ENCODE peak calls at places on chromosomes 2 and 18, in six cellular contexts. O, W, K, I, L and V are unnamed samples.

GRCh38 chr2:230128943-230129342 is 60.2 kb upstream of the SLC16A14 start:
- DNase-seq in O (no peak), W (no peak), K (peak), I (no peak), L (no peak), V (no peak)

GRCh38 chr2:30398084-30398483 is 49.0 kb upstream of the LCLAT1 start:
- DNase-seq in O (no peak), W (no peak), K (no peak), I (no peak), L (no peak), V (no peak)

GRCh38 chr2:232211743-232212686 is 166.5 kb upstream of the ALPP start:
- DNase-seq in O (no peak), W (no peak), K (no peak), I (peak), L (no peak), V (no peak)

GRCh38 chr18:79396431-79397287 is 929 bp downstream of the NFATC1 start:
- DNase-seq in O (no peak), W (peak), K (peak), I (peak), L (peak), V (peak)

GRCh38 chr18:58364867-58365533 is 263.9 kb downstream of the ALPK2 start:
- DNase-seq in O (no peak), W (no peak), K (peak), I (peak), L (no peak), V (no peak)

GRCh38 chr2:179521944-179522343 is 257.3 kb upstream of the SESTD1 start:
- DNase-seq in O (no peak), W (no peak), K (no peak), I (no peak), L (no peak), V (no peak)

GRCh38 chr2:36367497-36368353 is 12.1 kb downstream of the CRIM1 start:
- DNase-seq in O (no peak), W (no peak), K (peak), I (peak), L (no peak), V (no peak)

GRCh38 chr2:157227592-157227991 is 29.9 kb upstream of the GALNT5 start:
- DNase-seq in O (no peak), W (no peak), K (no peak), I (no peak), L (no peak), V (no peak)

GRCh38 chr2:233314180-233314579 is 6.6 kb downstream of the SAG start:
- DNase-seq in O (no peak), W (no peak), K (no peak), I (no peak), L (no peak), V (no peak)

GRCh38 chr18:1965016-1965415 is 606.3 kb downstream of the METTL4 start:
- DNase-seq in O (no peak), W (no peak), K (no peak), I (no peak), L (no peak), V (no peak)

GRCh38 chr2:45172993-45173392 is 163.7 kb upstream of the SIX2 start:
- DNase-seq in O (no peak), W (no peak), K (no peak), I (peak), L (no peak), V (no peak)

GRCh38 chr18:476368-476767 is 24.1 kb downstream of the COLEC12 start:
- DNase-seq in O (no peak), W (no peak), K (no peak), I (no peak), L (no peak), V (no peak)

GRCh38 chr2:166314022-166314759 is 61.6 kb downstream of the SCN9A start:
- DNase-seq in O (no peak), W (no peak), K (peak), I (peak), L (no peak), V (no peak)

GRCh38 chr2:9752441-9753275 is 90.6 kb upstream of the TAF1B start:
- DNase-seq in O (peak), W (no peak), K (no peak), I (peak), L (no peak), V (no peak)

GRCh38 chr2:188439986-188440385 is 148.3 kb downstream of the GULP1 start:
- DNase-seq in O (no peak), W (no peak), K (no peak), I (no peak), L (no peak), V (no peak)

GRCh38 chr2:187177253-187177652 is 270.8 kb downstream of the CALCRL start:
- DNase-seq in O (no peak), W (peak), K (no peak), I (no peak), L (no peak), V (no peak)
- TF ChIP-seq CTCF in O (no peak), W (no peak), K (no peak), I (no peak), L (no peak), V (no peak)

GRCh38 chr2:26850002-26850431 is 2.1 kb downstream of the DPYSL5 start:
- DNase-seq in O (no peak), W (no peak), K (no peak), I (no peak), L (no peak), V (no peak)
- H3K4me3 ChIP-seq in O (peak), W (no peak), K (no peak), I (no peak), L (peak), V (no peak)

DNA sequence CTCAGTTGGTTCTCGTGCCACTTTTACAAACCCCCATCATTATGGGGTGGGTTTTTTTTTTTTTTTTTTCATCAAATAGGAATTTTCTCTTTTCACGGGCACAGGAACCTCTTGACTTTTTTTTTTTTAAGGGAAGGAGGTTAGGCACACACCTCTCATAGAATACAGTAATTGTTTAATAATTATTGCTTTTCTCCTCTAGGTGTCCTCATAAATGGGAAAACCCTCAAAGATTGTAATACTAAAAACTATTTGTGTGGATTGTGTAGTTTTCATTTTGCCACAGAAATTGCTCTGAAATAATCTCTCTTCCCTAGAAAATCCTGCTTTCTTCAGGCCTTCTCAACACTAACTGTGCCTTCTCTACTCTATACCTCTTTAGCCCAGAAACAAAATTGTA is 147.3 kb downstream of the GREB1L start:
- DNase-seq in O (no peak), W (no peak), K (no peak), I (no peak), L (no peak), V (no peak)
- TF ChIP-seq CTCF in O (no peak), W (no peak), K (no peak), I (peak), L (no peak), V (no peak)

GRCh38 chr2:106091219-106091618 is 102.9 kb downstream of the UXS1 start:
- DNase-seq in O (no peak), W (no peak), K (no peak), I (no peak), L (no peak), V (no peak)

GRCh38 chr2:106096446-106097369 is 97.4 kb downstream of the UXS1 start:
- DNase-seq in O (no peak), W (no peak), K (no peak), I (no peak), L (no peak), V (no peak)

GRCh38 chr2:106095478-106096392 is 98.4 kb downstream of the UXS1 start:
- DNase-seq in O (no peak), W (no peak), K (no peak), I (no peak), L (peak), V (no peak)

GRCh38 chr2:106097370-106098000 is 96.6 kb downstream of the UXS1 start:
- DNase-seq in O (no peak), W (no peak), K (no peak), I (no peak), L (no peak), V (no peak)

GRCh38 chr2:106094101-106094860 is 99.8 kb downstream of the UXS1 start:
- DNase-seq in O (no peak), W (no peak), K (no peak), I (no peak), L (no peak), V (no peak)
- H3K4me3 ChIP-seq in O (no peak), W (no peak), K (no peak), I (no peak), L (no peak), V (no peak)

GRCh38 chr2:177344316-177344715 is 48.3 kb upstream of the AGPS start:
- DNase-seq in O (no peak), W (no peak), K (no peak), I (no peak), L (no peak), V (no peak)
- TF ChIP-seq CTCF in O (no peak), W (no peak), K (no peak), I (no peak), L (no peak), V (no peak)

GRCh38 chr2:118722976-118723375 is 124.5 kb downstream of the EN1 start:
- DNase-seq in O (no peak), W (no peak), K (no peak), I (no peak), L (no peak), V (no peak)
- H3K4me3 ChIP-seq in O (no peak), W (no peak), K (no peak), I (no peak), L (no peak), V (no peak)